ENCODE peak calls at places on chromosomes 2 and 18, in nine cellular contexts. F is GM13976, N is astrocyte, I is A549, K is AG10803, E is left ventricle myocardium inferior, G is fibroblast of pulmonary artery, D is transverse colon, O is IMR-90. U is an unnamed sample.

GRCh38 chr2:189252991-189253680 is 73.6 kb upstream of the COL5A2 start:
- DNase-seq in K (peak), E (no peak), G (no peak), F (no peak), O (no peak), I (no peak), D (peak), N (no peak), U (no peak)

GRCh38 chr18:11548940-11549551 is 60.4 kb upstream of the SLC35G4 start:
- DNase-seq in I (no peak), G (no peak), D (no peak), F (no peak), N (no peak), K (no peak), O (no peak), E (no peak), U (no peak)

GRCh38 chr2:11370377-11371098 is 26.1 kb upstream of the ROCK2 start:
- DNase-seq in F (no peak), G (peak), E (no peak), I (peak), O (peak), K (no peak), N (no peak), D (peak), U (no peak)

GRCh38 chr2:235343869-235344268 is 150.0 kb upstream of the AGAP1 start:
- DNase-seq in F (no peak), I (no peak), D (no peak), E (no peak), O (peak), N (peak), K (peak), G (peak), U (no peak)

GRCh38 chr2:17146358-17146757 is 371.9 kb downstream of the RAD51AP2 start:
- DNase-seq in O (no peak), N (no peak), I (no peak), D (no peak), F (no peak), G (no peak), K (no peak), E (no peak), U (no peak)

GRCh38 chr2:196170681-196171247 is 614 bp downstream of the STK17B start:
- DNase-seq in I (no peak), K (peak), G (peak), D (peak), O (peak), N (peak), F (peak), E (peak), U (no peak)

GRCh38 chr2:98868548-98869271 is 67.3 kb downstream of the CRACDL start:
- DNase-seq in E (no peak), N (no peak), F (no peak), O (no peak), D (peak), G (no peak), K (no peak), I (no peak), U (no peak)

GRCh38 chr2:136324966-136325365 is 207.0 kb upstream of the CXCR4 start:
- DNase-seq in O (no peak), I (no peak), G (no peak), E (no peak), D (no peak), K (no peak), N (no peak), F (no peak), U (no peak)

GRCh38 chr18:48193521-48194251 is 215.5 kb downstream of the ZBTB7C start:
- DNase-seq in D (no peak), N (no peak), I (no peak), G (peak), F (no peak), O (no peak), E (no peak), K (no peak), U (no peak)

GRCh38 chr18:21243041-21243431 is 1.0 kb downstream of the GREB1L start:
- DNase-seq in G (no peak), E (no peak), F (peak), K (peak), D (peak), O (no peak), N (peak), I (peak), U (no peak)

GRCh38 chr2:233139875-233140585 is 79.9 kb downstream of the INPP5D start:
- DNase-seq in D (no peak), F (no peak), G (no peak), O (no peak), N (no peak), I (no peak), K (no peak), E (no peak), U (no peak)

GRCh38 chr18:47383729-47384128 is 132.3 kb upstream of the SKOR2 start:
- DNase-seq in G (no peak), I (no peak), E (no peak), O (no peak), N (no peak), D (no peak), K (no peak), F (no peak), U (no peak)

GRCh38 chr2:203802277-203803045 is 65.1 kb upstream of the CTLA4 start:
- DNase-seq in E (no peak), G (peak), O (peak), I (no peak), D (no peak), K (peak), F (no peak), N (peak), U (no peak)

GRCh38 chr2:157509755-157510154 is 65.9 kb upstream of the CYTIP start:
- DNase-seq in K (no peak), F (no peak), N (no peak), E (no peak), I (no peak), O (no peak), G (no peak), D (no peak), U (no peak)
- TF ChIP-seq CTCF in K (no peak), F (no peak), N (no peak), E (no peak), I (peak), O (peak), G (no peak), D (peak), U (no peak)

GRCh38 chr2:39731546-39731945 is 47.5 kb downstream of the THUMPD2 start:
- DNase-seq in N (no peak), E (no peak), K (no peak), D (no peak), O (no peak), I (no peak), F (no peak), G (no peak), U (no peak)

GRCh38 chr2:39725401-39725800 is 53.7 kb downstream of the THUMPD2 start:
- DNase-seq in F (no peak), N (peak), I (no peak), G (peak), K (peak), O (no peak), E (no peak), D (no peak), U (peak)

GRCh38 chr2:39730276-39730675 is 48.8 kb downstream of the THUMPD2 start:
- DNase-seq in N (no peak), K (no peak), F (no peak), I (no peak), E (no peak), O (no peak), G (no peak), D (no peak), U (no peak)

GRCh38 chr2:39730685-39731302 is 48.3 kb downstream of the THUMPD2 start:
- DNase-seq in F (peak), N (no peak), G (peak), E (no peak), I (peak), D (no peak), K (no peak), O (peak), U (no peak)

DNA sequence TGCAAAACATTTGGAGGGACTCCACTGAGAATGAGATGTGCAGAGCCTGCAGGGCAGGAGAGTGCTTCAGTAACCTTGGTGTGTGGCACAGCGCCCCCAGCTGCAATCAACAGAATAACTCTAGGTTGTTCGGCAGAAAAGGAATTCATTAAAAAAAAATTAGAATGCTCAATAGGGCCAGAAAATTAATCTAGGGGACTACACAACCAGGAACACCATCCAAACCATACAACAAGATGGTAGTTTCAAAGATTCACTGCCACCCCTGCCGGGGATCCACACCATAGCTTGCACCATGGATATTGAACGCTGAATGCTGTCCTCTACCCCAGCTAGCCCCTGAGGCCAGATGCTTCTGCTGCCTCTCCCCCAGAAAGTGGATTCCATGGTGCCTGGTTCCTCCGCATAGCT is 50.1 kb downstream of the THUMPD2 start:
- DNase-seq in O (peak), I (peak), N (peak), G (peak), F (peak), K (peak), D (peak), E (no peak), U (no peak)
- TF ChIP-seq CTCF in O (peak), I (peak), N (peak), G (peak), F (peak), K (peak), D (peak), E (peak), U (peak)

DNA sequence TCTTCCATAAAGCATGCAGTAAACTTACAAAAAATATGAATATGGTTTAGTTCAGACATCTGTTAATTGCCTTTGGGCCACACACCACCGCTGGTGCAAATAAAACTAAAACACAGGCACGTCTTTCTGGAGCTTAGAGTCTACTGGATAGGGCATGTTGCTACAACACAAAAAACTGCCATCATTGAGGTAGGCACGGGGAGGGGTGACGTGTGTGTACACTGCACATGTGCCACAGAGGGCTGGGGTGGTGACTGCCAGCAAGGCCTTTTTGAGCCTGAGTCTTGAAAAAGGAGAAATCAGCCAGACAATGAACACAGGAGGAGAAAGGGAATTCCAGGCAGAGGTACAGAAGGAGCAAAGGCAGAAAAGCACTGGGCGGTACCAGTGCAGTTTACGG is 5.1 kb downstream of the SERPINE2 start:
- DNase-seq in O (no peak), K (no peak), I (no peak), E (no peak), N (no peak), D (no peak), F (no peak), G (no peak), U (no peak)
- TF ChIP-seq CTCF in O (no peak), K (no peak), I (no peak), E (no peak), N (no peak), D (no peak), F (no peak), G (no peak), U (no peak)

DNA sequence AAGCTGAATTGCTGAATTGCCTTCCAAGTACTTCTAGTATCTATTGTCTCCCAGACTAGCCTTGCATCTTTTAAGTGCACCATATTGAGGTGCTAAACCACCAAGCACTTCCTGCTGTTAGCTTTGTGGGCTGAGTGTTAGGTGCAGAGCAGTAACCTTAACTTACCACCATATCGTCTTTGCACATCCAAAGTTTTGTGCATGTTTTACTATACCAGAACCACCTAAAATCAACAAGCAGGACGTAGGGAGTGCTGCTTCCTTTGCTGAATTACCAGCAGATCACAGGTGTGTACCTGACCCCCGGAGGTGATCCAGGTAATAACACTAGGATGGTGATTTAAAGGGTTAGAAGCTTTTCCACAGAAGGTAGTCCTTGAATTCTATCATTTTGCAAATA is 359.9 kb upstream of the HNRNPA3 start:
- DNase-seq in D (peak), F (no peak), N (no peak), K (no peak), E (no peak), O (no peak), G (no peak), I (no peak), U (no peak)
- TF ChIP-seq CTCF in D (no peak), F (no peak), N (no peak), K (no peak), E (no peak), O (no peak), G (no peak), I (no peak), U (no peak)

GRCh38 chr2:26838121-26838906 is 9.6 kb upstream of the DPYSL5 start:
- DNase-seq in G (peak), D (no peak), N (peak), F (no peak), E (no peak), K (peak), O (peak), I (no peak), U (no peak)
- TF ChIP-seq CTCF in G (peak), D (no peak), N (no peak), F (no peak), E (no peak), K (peak), O (no peak), I (no peak), U (no peak)

DNA sequence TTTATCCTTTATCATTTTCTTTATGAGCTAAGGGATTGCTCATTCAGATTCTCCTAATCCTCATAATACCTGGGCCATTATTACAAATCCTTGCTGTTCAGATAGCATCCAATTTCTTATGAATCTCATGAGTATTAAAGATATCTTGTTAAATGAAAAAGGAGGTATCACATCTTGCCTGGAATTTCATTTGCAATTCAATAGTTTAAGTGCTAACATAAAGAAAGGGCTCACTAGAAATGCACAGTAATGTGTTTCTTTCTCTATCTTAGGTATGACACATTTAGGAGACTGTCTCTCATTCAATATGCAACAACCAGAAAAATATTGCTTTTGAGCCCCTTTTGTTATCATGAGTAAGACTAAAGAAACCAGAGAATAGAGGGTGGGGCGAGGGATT is 918.5 kb downstream of the CBLN2 start:
- DNase-seq in K (no peak), O (no peak), I (no peak), F (no peak), N (no peak), G (no peak), D (no peak), E (no peak), U (no peak)
- TF ChIP-seq CTCF in K (no peak), O (no peak), I (no peak), F (no peak), N (no peak), G (no peak), D (no peak), E (no peak), U (no peak)

DNA sequence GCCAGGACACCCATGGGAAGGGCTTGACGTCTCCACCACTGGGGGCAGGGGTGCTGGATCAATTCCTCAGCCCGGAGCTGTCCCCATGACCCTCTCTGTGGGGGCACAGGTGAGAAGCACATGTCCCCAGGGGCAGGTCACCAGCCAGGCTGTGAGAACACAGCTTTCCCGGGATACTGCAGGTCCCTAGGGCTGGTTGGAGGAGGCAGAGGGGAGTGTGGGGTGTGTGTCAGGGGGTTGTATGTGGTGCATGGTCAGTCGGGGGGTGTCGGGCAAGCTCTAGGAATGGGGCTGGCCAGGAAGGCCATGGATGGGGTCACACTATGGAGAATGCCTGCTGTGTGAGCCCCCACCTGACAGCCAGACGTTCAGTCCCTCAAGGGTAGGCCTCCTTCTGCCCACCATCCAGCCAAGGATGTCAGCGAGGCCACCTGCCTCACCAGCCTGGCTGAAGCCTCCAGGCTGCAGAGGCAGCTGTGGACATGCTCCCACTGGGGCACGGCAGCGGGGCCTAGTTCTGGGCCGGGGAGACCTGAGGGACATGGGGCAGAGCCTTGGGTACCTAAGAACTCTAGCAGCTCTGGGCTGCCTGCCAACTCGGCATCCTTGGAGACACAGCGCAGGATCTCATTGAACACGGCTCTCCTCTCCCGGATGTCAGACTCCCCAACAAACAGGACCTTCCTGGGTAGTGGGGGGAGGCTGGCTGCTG is 10.3 kb downstream of the HS1BP3 start:
- DNase-seq in E (peak), O (no peak), I (no peak), D (peak), G (no peak), K (no peak), N (no peak), F (no peak), U (no peak)
- TF ChIP-seq CTCF in E (no peak), O (no peak), I (no peak), D (no peak), G (no peak), K (no peak), N (no peak), F (no peak), U (no peak)

DNA sequence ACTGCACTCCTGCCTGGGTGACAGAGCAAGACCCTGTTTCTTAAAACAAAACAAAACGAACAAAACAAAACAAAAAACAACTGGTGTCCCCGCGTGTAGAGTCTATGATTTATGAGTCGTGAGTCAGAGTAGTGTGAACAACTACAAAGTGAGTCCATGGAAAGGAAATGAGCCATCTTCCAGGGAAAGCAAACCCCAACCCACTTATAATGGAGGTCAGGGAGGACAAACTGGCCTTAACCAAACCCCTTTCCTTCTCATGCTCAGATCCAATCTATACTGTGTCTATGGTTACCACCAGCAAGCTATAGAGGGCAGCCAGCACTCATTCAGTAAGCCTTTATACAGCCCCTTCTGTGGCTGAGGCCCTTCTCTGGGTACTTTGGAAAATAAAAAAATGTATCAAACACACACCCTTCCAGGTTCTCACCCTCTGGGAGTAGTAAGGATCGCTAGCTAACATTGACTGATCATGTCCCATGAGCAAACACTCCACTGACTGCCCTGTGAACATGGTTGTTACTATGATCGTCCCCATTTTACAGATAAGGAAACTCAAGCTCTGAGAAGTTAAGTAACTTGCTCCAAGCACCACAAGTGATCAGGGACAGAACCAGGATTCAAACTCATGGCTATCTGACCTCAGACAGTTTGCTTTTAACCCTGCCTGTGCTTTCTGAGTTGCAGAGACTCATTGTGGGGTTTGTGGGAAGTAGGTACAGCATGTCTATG is 24.7 kb upstream of the COLEC12 start:
- DNase-seq in D (no peak), K (peak), F (no peak), I (no peak), G (peak), O (peak), N (peak), E (no peak), U (peak)
- TF ChIP-seq CTCF in D (no peak), K (no peak), F (no peak), I (no peak), G (no peak), O (no peak), N (no peak), E (no peak), U (no peak)

GRCh38 chr2:42795871-42796301 is 3.5 kb upstream of the HAAO start:
- DNase-seq in N (peak), E (peak), G (no peak), K (peak), D (no peak), F (no peak), O (peak), I (no peak), U (peak)

GRCh38 chr2:42795275-42795674 is 2.9 kb upstream of the HAAO start:
- DNase-seq in O (no peak), E (no peak), K (no peak), N (no peak), G (no peak), D (no peak), I (no peak), F (no peak), U (no peak)

GRCh38 chr2:42793314-42794270 is 1.2 kb upstream of the HAAO start:
- DNase-seq in O (no peak), E (peak), D (no peak), G (peak), N (no peak), I (no peak), F (no peak), K (no peak), U (no peak)

GRCh38 chr2:42792583-42793313 is at the start of gene HAAO:
- DNase-seq in K (no peak), N (no peak), G (no peak), F (peak), D (peak), I (no peak), E (peak), O (no peak), U (no peak)

GRCh38 chr2:42794271-42795046 is 2.1 kb upstream of the HAAO start:
- DNase-seq in D (peak), N (no peak), K (peak), O (no peak), I (peak), E (no peak), G (peak), F (no peak), U (no peak)
- TF ChIP-seq CTCF in D (no peak), N (no peak), K (peak), O (no peak), I (peak), E (peak), G (peak), F (no peak), U (peak)

U was measured in HFF-Myc.